ENCODE peak calls at places on chromosomes 1 and 21, in eight cellular contexts. J is GM19239, I is GF-D8, U is T-helper 9 cell, X is non-pigmented ciliary epithelial cell, K is cardiac muscle cell, E is psoas muscle, T is ELR. H is an unnamed sample.

GRCh38 chr1:87826639-87827345 is 498.1 kb downstream of the LMO4 start:
- DNase-seq in U (no peak), K (no peak), E (peak), X (no peak), J (peak), I (no peak), T (peak), H (peak)

GRCh38 chr21:45319461-45320211 is 31.9 kb upstream of the POFUT2 start:
- DNase-seq in U (no peak), E (peak), X (no peak), I (no peak), K (peak), J (no peak), T (peak), H (no peak)

GRCh38 chr1:229664133-229664689 is 38.2 kb downstream of the URB2 start:
- DNase-seq in E (no peak), I (no peak), T (peak), U (peak), X (peak), K (no peak), J (peak), H (no peak)

GRCh38 chr1:43071241-43071640 is 100.8 kb downstream of the EBNA1BP2 start:
- DNase-seq in E (no peak), K (no peak), T (no peak), X (no peak), I (no peak), U (no peak), J (no peak), H (no peak)

GRCh38 chr1:175419684-175420490 is 227.3 kb upstream of the KIAA0040 start:
- DNase-seq in E (no peak), K (no peak), I (no peak), J (no peak), X (no peak), T (no peak), U (no peak), H (no peak)

GRCh38 chr1:118504231-118504644 is 319.2 kb upstream of the SPAG17 start:
- DNase-seq in K (peak), J (no peak), E (no peak), T (no peak), X (no peak), I (no peak), U (no peak), H (no peak)

GRCh38 chr1:180137767-180138166 is 16.9 kb upstream of the QSOX1 start:
- DNase-seq in I (no peak), T (no peak), X (no peak), J (no peak), U (no peak), K (no peak), E (no peak), H (no peak)

GRCh38 chr1:241225741-241226140 is 131.3 kb downstream of the RGS7 start:
- DNase-seq in U (no peak), T (no peak), E (no peak), I (no peak), J (no peak), X (no peak), K (peak), H (no peak)

GRCh38 chr1:99707535-99708142 is 58.8 kb downstream of the FRRS1 start:
- DNase-seq in J (peak), I (peak), U (peak), E (peak), X (no peak), T (peak), K (peak), H (peak)

GRCh38 chr1:231719485-231720183 is 93.0 kb downstream of the DISC1 start:
- DNase-seq in T (peak), U (no peak), K (peak), I (no peak), J (no peak), E (no peak), X (no peak), H (no peak)

GRCh38 chr21:44331650-44332306 is 7.4 kb downstream of the CFAP410 start:
- DNase-seq in J (no peak), X (no peak), E (no peak), U (no peak), T (peak), K (no peak), I (no peak), H (no peak)

GRCh38 chr21:29555601-29556000 is 256.9 kb downstream of the BACH1 start:
- DNase-seq in K (no peak), T (no peak), E (no peak), X (no peak), I (no peak), J (no peak), U (no peak), H (no peak)

GRCh38 chr1:207892764-207893163 is 18.2 kb downstream of the CD34 start:
- DNase-seq in X (no peak), K (no peak), E (no peak), J (no peak), T (no peak), U (no peak), I (no peak), H (no peak)

GRCh38 chr1:43834280-43835140 is 99.1 kb upstream of the ARTN start:
- DNase-seq in X (peak), J (no peak), I (peak), E (no peak), K (no peak), U (no peak), T (peak), H (peak)

GRCh38 chr21:44510109-44510507 is 29.9 kb downstream of the KRTAP10-1 start:
- DNase-seq in T (no peak), U (no peak), J (no peak), I (no peak), X (no peak), K (no peak), E (peak), H (no peak)

GRCh38 chr1:9728451-9729295 is 77.1 kb downstream of the PIK3CD start:
- DNase-seq in I (no peak), K (no peak), J (no peak), E (no peak), X (no peak), U (peak), T (no peak), H (no peak)

GRCh38 chr1:171160181-171160580 is 24.9 kb upstream of the FMO2 start:
- DNase-seq in E (no peak), I (no peak), J (peak), T (no peak), X (no peak), U (no peak), K (peak), H (peak)

GRCh38 chr1:205567716-205568115 is 63.2 kb downstream of the CDK18 start:
- DNase-seq in T (no peak), I (no peak), J (no peak), X (no peak), K (no peak), U (no peak), E (no peak), H (no peak)

GRCh38 chr1:78843111-78843908 is 163.2 kb downstream of the ADGRL4 start:
- DNase-seq in T (peak), E (no peak), J (no peak), I (no peak), K (no peak), X (no peak), U (no peak), H (no peak)

GRCh38 chr1:22780696-22781095 is 70.1 kb downstream of the EPHB2 start:
- DNase-seq in U (no peak), J (peak), K (peak), I (no peak), T (peak), E (no peak), X (no peak), H (no peak)

GRCh38 chr1:43058545-43059360 is 100.1 kb upstream of the SLC2A1 start:
- DNase-seq in I (no peak), K (peak), T (peak), U (no peak), E (no peak), X (no peak), J (no peak), H (peak)

GRCh38 chr1:87185077-87185476 is 143.6 kb upstream of the LMO4 start:
- DNase-seq in I (no peak), J (no peak), E (no peak), T (no peak), X (no peak), K (no peak), U (no peak), H (no peak)

GRCh38 chr1:216222302-216222701 is 200.9 kb downstream of the USH2A start:
- DNase-seq in E (no peak), X (no peak), J (no peak), I (no peak), U (no peak), K (no peak), T (no peak), H (no peak)

GRCh38 chr1:20994176-20994575 is 182.5 kb downstream of the EIF4G3 start:
- DNase-seq in K (no peak), X (no peak), E (no peak), J (no peak), U (no peak), I (no peak), T (no peak), H (no peak)